ENCODE peak calls at places on chromosomes 4 and X, in seven cellular contexts. One of them, this sample, is unnamed.

GRCh38 chr4:42497142-42497541 is 99.9 kb downstream of the SHISA3 start:
- DNase-seq in HCT116: no peak
- DNase-seq in A549: no peak
- DNase-seq in K562: no peak
- DNase-seq in GM23338: no peak
- DNase-seq in HL-60: no peak
- DNase-seq in SK-N-SH: no peak
- DNase-seq in this sample: no peak

GRCh38 chr4:164613761-164614277 is 140.1 kb upstream of the SMIM31 start:
- DNase-seq in GM23338: no peak
- DNase-seq in HL-60: no peak
- DNase-seq in A549: no peak
- DNase-seq in K562: no peak
- DNase-seq in SK-N-SH: no peak
- DNase-seq in HCT116: no peak
- DNase-seq in this sample: no peak

GRCh38 chr4:109998867-109999303 is 86.2 kb downstream of the EGF start:
- DNase-seq in GM23338: peak
- DNase-seq in HCT116: peak
- DNase-seq in SK-N-SH: peak
- DNase-seq in A549: peak
- DNase-seq in HL-60: no peak
- DNase-seq in K562: peak
- DNase-seq in this sample: peak

GRCh38 chrX:15903186-15903681 is 48.6 kb upstream of the AP1S2 start:
- DNase-seq in HL-60: peak
- DNase-seq in K562: no peak
- DNase-seq in HCT116: no peak
- DNase-seq in A549: no peak
- DNase-seq in GM23338: no peak
- DNase-seq in SK-N-SH: no peak
- DNase-seq in this sample: no peak

GRCh38 chr4:87631668-87632067 is 18.4 kb upstream of the DMP1 start:
- DNase-seq in A549: no peak
- DNase-seq in SK-N-SH: no peak
- DNase-seq in HCT116: no peak
- DNase-seq in K562: no peak
- DNase-seq in GM23338: no peak
- DNase-seq in HL-60: no peak
- DNase-seq in this sample: no peak

GRCh38 chr4:183355405-183355804 is 33.2 kb upstream of the CLDN24 start:
- DNase-seq in K562: no peak
- DNase-seq in A549: no peak
- DNase-seq in SK-N-SH: no peak
- DNase-seq in HL-60: no peak
- DNase-seq in GM23338: no peak
- DNase-seq in HCT116: no peak
- DNase-seq in this sample: no peak

GRCh38 chrX:15566244-15566643 is 34.5 kb downstream of the ACE2 start:
- DNase-seq in K562: peak
- DNase-seq in A549: no peak
- DNase-seq in HCT116: no peak
- DNase-seq in GM23338: peak
- DNase-seq in HL-60: no peak
- DNase-seq in SK-N-SH: no peak
- DNase-seq in this sample: no peak

GRCh38 chrX:15988661-15989603 is 134.3 kb upstream of the AP1S2 start:
- DNase-seq in HCT116: no peak
- DNase-seq in GM23338: peak
- DNase-seq in K562: no peak
- DNase-seq in HL-60: no peak
- DNase-seq in SK-N-SH: no peak
- DNase-seq in A549: no peak
- DNase-seq in this sample: no peak

GRCh38 chr4:47368211-47368610 is 95.3 kb downstream of the COMMD8 start:
- DNase-seq in HCT116: no peak
- DNase-seq in GM23338: no peak
- DNase-seq in K562: no peak
- DNase-seq in A549: no peak
- DNase-seq in HL-60: peak
- DNase-seq in SK-N-SH: no peak
- DNase-seq in this sample: no peak

GRCh38 chr4:77636902-77637301 is 31.3 kb downstream of the CXCL13 start:
- DNase-seq in GM23338: no peak
- DNase-seq in K562: no peak
- DNase-seq in A549: peak
- DNase-seq in SK-N-SH: no peak
- DNase-seq in HL-60: no peak
- DNase-seq in HCT116: peak
- DNase-seq in this sample: peak

GRCh38 chrX:153722704-153723350 is 1.4 kb downstream of the BCAP31 start:
- DNase-seq in GM23338: no peak
- DNase-seq in SK-N-SH: no peak
- DNase-seq in K562: no peak
- DNase-seq in A549: peak
- DNase-seq in HCT116: no peak
- DNase-seq in HL-60: peak
- DNase-seq in this sample: no peak

GRCh38 chr4:123867910-123868587 is 471.5 kb downstream of the SPRY1 start:
- DNase-seq in SK-N-SH: no peak
- DNase-seq in A549: no peak
- DNase-seq in GM23338: no peak
- DNase-seq in HL-60: no peak
- DNase-seq in HCT116: no peak
- DNase-seq in K562: no peak
- DNase-seq in this sample: no peak

GRCh38 chr4:24988776-24989175 is 42.0 kb downstream of the LGI2 start:
- DNase-seq in SK-N-SH: no peak
- DNase-seq in HL-60: no peak
- DNase-seq in K562: no peak
- DNase-seq in A549: peak
- DNase-seq in GM23338: peak
- DNase-seq in HCT116: peak
- DNase-seq in this sample: no peak

GRCh38 chr4:139584784-139585183 is 28.8 kb upstream of the SETD7 start:
- DNase-seq in GM23338: no peak
- DNase-seq in A549: no peak
- DNase-seq in SK-N-SH: no peak
- DNase-seq in K562: no peak
- DNase-seq in HCT116: no peak
- DNase-seq in HL-60: no peak
- DNase-seq in this sample: no peak

GRCh38 chr4:98586634-98587354 is 71.6 kb downstream of the TSPAN5 start:
- DNase-seq in HL-60: no peak
- DNase-seq in GM23338: no peak
- DNase-seq in HCT116: no peak
- DNase-seq in K562: no peak
- DNase-seq in SK-N-SH: no peak
- DNase-seq in A549: no peak
- DNase-seq in this sample: no peak

GRCh38 chr4:171118091-171118490 is 695.1 kb upstream of the GALNTL6 start:
- DNase-seq in HCT116: no peak
- DNase-seq in HL-60: no peak
- DNase-seq in K562: no peak
- DNase-seq in SK-N-SH: no peak
- DNase-seq in A549: no peak
- DNase-seq in GM23338: no peak
- DNase-seq in this sample: no peak

GRCh38 chr4:85274955-85275354 is 200.0 kb upstream of the ARHGAP24 start:
- DNase-seq in HL-60: no peak
- DNase-seq in SK-N-SH: no peak
- DNase-seq in HCT116: no peak
- DNase-seq in GM23338: no peak
- DNase-seq in A549: no peak
- DNase-seq in K562: no peak
- DNase-seq in this sample: no peak

GRCh38 chrX:11254417-11255109 is 38.6 kb upstream of the AMELX start:
- DNase-seq in K562: peak
- DNase-seq in HCT116: no peak
- DNase-seq in GM23338: no peak
- DNase-seq in SK-N-SH: no peak
- DNase-seq in A549: no peak
- DNase-seq in HL-60: no peak
- DNase-seq in this sample: no peak

GRCh38 chr4:123667496-123667895 is 270.9 kb downstream of the SPRY1 start:
- DNase-seq in SK-N-SH: no peak
- DNase-seq in A549: no peak
- DNase-seq in K562: no peak
- DNase-seq in GM23338: no peak
- DNase-seq in HCT116: no peak
- DNase-seq in HL-60: no peak
- DNase-seq in this sample: no peak

GRCh38 chr4:13700196-13701140 is 72.9 kb upstream of the BOD1L1 start:
- DNase-seq in GM23338: no peak
- DNase-seq in SK-N-SH: no peak
- DNase-seq in A549: no peak
- DNase-seq in HCT116: no peak
- DNase-seq in K562: no peak
- DNase-seq in HL-60: no peak
- DNase-seq in this sample: peak

GRCh38 chr4:160724063-160724462 is 1439.7 kb downstream of the FSTL5 start:
- DNase-seq in A549: no peak
- DNase-seq in GM23338: peak
- DNase-seq in HCT116: no peak
- DNase-seq in K562: no peak
- DNase-seq in HL-60: no peak
- DNase-seq in SK-N-SH: no peak
- DNase-seq in this sample: no peak
- TF ChIP-seq CTCF in A549: no peak
- TF ChIP-seq CTCF in GM23338: no peak
- TF ChIP-seq CTCF in HCT116: no peak
- TF ChIP-seq CTCF in K562: no peak
- TF ChIP-seq CTCF in HL-60: no peak
- TF ChIP-seq CTCF in SK-N-SH: no peak
- TF ChIP-seq CTCF in this sample: no peak

GRCh38 chr4:75545526-75545925 is 10.3 kb upstream of the ODAPH start:
- DNase-seq in GM23338: no peak
- DNase-seq in HL-60: no peak
- DNase-seq in SK-N-SH: no peak
- DNase-seq in A549: no peak
- DNase-seq in HCT116: no peak
- DNase-seq in K562: no peak
- DNase-seq in this sample: no peak

GRCh38 chr4:75544870-75545269 is 11.0 kb upstream of the ODAPH start:
- DNase-seq in HL-60: no peak
- DNase-seq in HCT116: no peak
- DNase-seq in GM23338: no peak
- DNase-seq in A549: no peak
- DNase-seq in K562: no peak
- DNase-seq in SK-N-SH: no peak
- DNase-seq in this sample: no peak

GRCh38 chr4:75547647-75548387 is 8.0 kb upstream of the ODAPH start:
- DNase-seq in K562: no peak
- DNase-seq in HL-60: peak
- DNase-seq in GM23338: no peak
- DNase-seq in HCT116: no peak
- DNase-seq in A549: no peak
- DNase-seq in SK-N-SH: peak
- DNase-seq in this sample: no peak

DNA sequence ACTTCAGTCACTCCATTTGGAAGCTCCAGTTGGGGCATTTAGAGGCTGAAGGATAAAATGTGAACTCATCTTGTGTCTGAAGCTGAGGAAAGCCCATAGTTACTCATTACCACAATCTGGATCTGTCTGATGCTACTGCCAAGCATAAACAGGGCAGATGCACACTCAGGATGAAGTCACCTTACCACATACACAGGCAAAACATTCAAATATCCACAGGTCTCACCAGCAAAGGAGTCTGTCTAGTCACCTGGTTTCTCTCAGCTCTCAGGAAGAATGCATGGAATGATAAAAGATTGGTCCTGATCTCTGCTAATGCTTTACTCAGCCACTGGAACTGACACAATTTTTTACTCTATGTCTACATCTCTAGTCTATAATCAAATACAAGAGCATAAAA is 13.0 kb upstream of the ODAPH start:
- DNase-seq in HCT116: no peak
- DNase-seq in GM23338: no peak
- DNase-seq in K562: no peak
- DNase-seq in A549: no peak
- DNase-seq in HL-60: no peak
- DNase-seq in SK-N-SH: no peak
- DNase-seq in this sample: peak
- TF ChIP-seq REST in HCT116: no peak
- TF ChIP-seq REST in GM23338: no peak
- TF ChIP-seq REST in K562: no peak
- TF ChIP-seq REST in A549: no peak
- TF ChIP-seq REST in HL-60: no peak
- TF ChIP-seq REST in SK-N-SH: no peak
- TF ChIP-seq REST in this sample: no peak

DNA sequence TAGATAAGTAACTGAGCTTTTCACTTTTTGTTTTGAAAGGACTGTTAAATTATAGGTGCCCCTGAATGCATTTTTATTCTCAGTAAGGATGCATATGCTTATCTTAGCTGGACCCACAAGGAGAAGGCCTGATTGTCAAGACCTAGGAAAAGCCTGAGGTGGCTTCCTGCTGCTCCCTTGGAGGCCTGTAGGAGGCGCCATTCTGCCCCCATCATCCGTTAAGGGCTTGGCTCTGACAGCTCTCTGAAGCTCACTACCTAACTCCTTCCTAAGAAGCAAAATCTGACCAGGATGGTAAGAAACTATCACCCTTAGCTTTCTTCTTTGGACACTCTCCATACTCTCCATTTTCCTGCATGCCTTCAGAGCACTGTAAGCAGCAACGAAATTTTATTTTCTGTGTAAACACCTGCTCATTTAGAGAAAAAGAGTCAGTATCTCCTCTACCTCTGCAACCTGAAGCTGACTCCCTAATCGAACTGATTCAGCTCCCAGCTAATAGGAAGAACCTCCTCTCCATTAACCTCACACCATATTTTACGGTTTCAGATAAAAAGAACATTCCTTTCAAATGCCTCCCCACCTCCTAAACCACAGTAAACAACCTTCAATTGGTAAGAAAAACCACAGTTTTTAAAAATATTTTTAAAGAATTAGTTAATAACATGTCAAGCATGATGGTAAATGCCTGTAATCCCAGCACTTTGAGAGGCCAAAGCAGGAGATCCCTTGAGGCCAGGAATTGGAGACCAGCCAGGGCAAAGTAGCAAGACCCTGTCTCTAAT is 73.4 kb upstream of the EDNRA start:
- DNase-seq in HCT116: peak
- DNase-seq in A549: no peak
- DNase-seq in GM23338: peak
- DNase-seq in K562: peak
- DNase-seq in HL-60: no peak
- DNase-seq in SK-N-SH: no peak
- DNase-seq in this sample: no peak
- TF ChIP-seq CTCF in HCT116: peak
- TF ChIP-seq CTCF in A549: no peak
- TF ChIP-seq CTCF in GM23338: peak
- TF ChIP-seq CTCF in K562: peak
- TF ChIP-seq CTCF in HL-60: no peak
- TF ChIP-seq CTCF in SK-N-SH: peak
- TF ChIP-seq CTCF in this sample: peak

DNA sequence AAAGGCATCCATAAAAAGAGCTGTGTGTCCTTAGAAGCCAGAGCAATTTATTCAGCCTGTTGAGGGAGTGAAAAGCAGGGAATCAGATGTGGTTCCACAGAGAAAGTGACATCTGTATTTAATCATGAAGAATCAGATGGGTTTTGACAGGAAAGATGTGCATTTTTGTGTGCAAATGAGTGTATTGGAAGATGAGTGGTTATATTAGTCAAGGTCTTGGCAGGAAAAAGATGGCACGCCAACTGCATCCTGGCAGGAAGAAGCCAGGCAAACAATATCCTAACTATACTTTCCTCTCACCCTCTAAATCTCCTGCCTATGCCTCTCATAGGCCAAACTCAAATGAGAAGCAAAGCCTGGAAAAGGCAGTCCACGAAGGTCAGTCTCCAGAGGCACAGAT is 59.1 kb downstream of the SCFD2 start:
- DNase-seq in HL-60: no peak
- DNase-seq in K562: no peak
- DNase-seq in SK-N-SH: peak
- DNase-seq in GM23338: no peak
- DNase-seq in A549: no peak
- DNase-seq in HCT116: no peak
- DNase-seq in this sample: no peak
- TF ChIP-seq REST in HL-60: no peak
- TF ChIP-seq REST in K562: no peak
- TF ChIP-seq REST in SK-N-SH: no peak
- TF ChIP-seq REST in GM23338: no peak
- TF ChIP-seq REST in A549: no peak
- TF ChIP-seq REST in HCT116: no peak
- TF ChIP-seq REST in this sample: no peak

This sample was measured in Panc1.